ENCODE peak calls at places on chromosomes 5 and 9, in nine cellular contexts. One of them, this sample, is unnamed.

GRCh38 chr5:88109806-88110205 is 158.8 kb downstream of the TMEM161B start:
- DNase-seq in kidney epithelial cell: no peak
- DNase-seq in fibroblast of mammary gland: peak; percentile 69
- DNase-seq in BJ: no peak
- DNase-seq in GM12865: no peak
- DNase-seq in breast epithelium: no peak
- DNase-seq in body of pancreas: no peak
- DNase-seq in stomach: no peak
- DNase-seq in PC-9: no peak
- DNase-seq in this sample: no peak

GRCh38 chr5:73796164-73797141 is 170.5 kb downstream of the ARHGEF28 start:
- DNase-seq in kidney epithelial cell: peak; percentile 93
- DNase-seq in body of pancreas: peak; percentile 64
- DNase-seq in fibroblast of mammary gland: peak; percentile 97
- DNase-seq in breast epithelium: no peak
- DNase-seq in GM12865: peak; percentile 89
- DNase-seq in PC-9: no peak
- DNase-seq in BJ: peak; percentile 89
- DNase-seq in stomach: peak; percentile 60
- DNase-seq in this sample: peak; percentile 96

GRCh38 chr5:76082790-76083554 is at the start of gene SV2C:
- DNase-seq in PC-9: no peak
- DNase-seq in stomach: peak; percentile 41
- DNase-seq in fibroblast of mammary gland: no peak
- DNase-seq in kidney epithelial cell: no peak
- DNase-seq in BJ: no peak
- DNase-seq in breast epithelium: no peak
- DNase-seq in body of pancreas: no peak
- DNase-seq in GM12865: peak; percentile 30
- DNase-seq in this sample: no peak

GRCh38 chr5:40914835-40915234 is 5.5 kb downstream of the C7 start:
- DNase-seq in fibroblast of mammary gland: peak; percentile 89
- DNase-seq in GM12865: no peak
- DNase-seq in breast epithelium: no peak
- DNase-seq in kidney epithelial cell: peak; percentile 12
- DNase-seq in BJ: no peak
- DNase-seq in PC-9: no peak
- DNase-seq in stomach: no peak
- DNase-seq in body of pancreas: no peak
- DNase-seq in this sample: peak; percentile 6

GRCh38 chr5:12023614-12024241 is 119.5 kb upstream of the CTNND2 start:
- DNase-seq in breast epithelium: no peak
- DNase-seq in GM12865: peak; percentile 38
- DNase-seq in kidney epithelial cell: no peak
- DNase-seq in stomach: no peak
- DNase-seq in body of pancreas: no peak
- DNase-seq in PC-9: no peak
- DNase-seq in BJ: no peak
- DNase-seq in fibroblast of mammary gland: peak; percentile 45
- DNase-seq in this sample: peak; percentile 38

GRCh38 chr9:82021198-82021597 is 32.6 kb downstream of the SPATA31D1 start:
- DNase-seq in kidney epithelial cell: peak; percentile 94
- DNase-seq in body of pancreas: peak; percentile 56
- DNase-seq in BJ: peak; percentile 94
- DNase-seq in GM12865: no peak
- DNase-seq in fibroblast of mammary gland: peak; percentile 100
- DNase-seq in stomach: no peak
- DNase-seq in breast epithelium: no peak
- DNase-seq in PC-9: peak; percentile 26
- DNase-seq in this sample: peak; percentile 97

GRCh38 chr5:101473483-101473882 is 570.4 kb upstream of the ST8SIA4 start:
- DNase-seq in PC-9: no peak
- DNase-seq in GM12865: peak; percentile 19
- DNase-seq in body of pancreas: no peak
- DNase-seq in breast epithelium: no peak
- DNase-seq in fibroblast of mammary gland: peak; percentile 62
- DNase-seq in kidney epithelial cell: peak; percentile 16
- DNase-seq in stomach: no peak
- DNase-seq in BJ: no peak
- DNase-seq in this sample: peak; percentile 22

GRCh38 chr9:131019387-131020239 is 10.6 kb downstream of the LAMC3 start:
- DNase-seq in BJ: peak; percentile 63
- DNase-seq in PC-9: no peak
- DNase-seq in kidney epithelial cell: no peak
- DNase-seq in GM12865: no peak
- DNase-seq in fibroblast of mammary gland: peak; percentile 72
- DNase-seq in stomach: no peak
- DNase-seq in breast epithelium: no peak
- DNase-seq in body of pancreas: no peak
- DNase-seq in this sample: peak; percentile 78

GRCh38 chr5:113038714-113039113 is 62.1 kb downstream of the DCP2 start:
- DNase-seq in PC-9: peak; percentile 43
- DNase-seq in GM12865: no peak
- DNase-seq in body of pancreas: no peak
- DNase-seq in BJ: no peak
- DNase-seq in breast epithelium: no peak
- DNase-seq in kidney epithelial cell: no peak
- DNase-seq in stomach: no peak
- DNase-seq in fibroblast of mammary gland: peak; percentile 56
- DNase-seq in this sample: peak; percentile 44

GRCh38 chr9:36842560-36843530 is 191.2 kb downstream of the PAX5 start:
- DNase-seq in BJ: no peak
- DNase-seq in kidney epithelial cell: no peak
- DNase-seq in breast epithelium: no peak
- DNase-seq in PC-9: no peak
- DNase-seq in body of pancreas: no peak
- DNase-seq in stomach: no peak
- DNase-seq in GM12865: no peak
- DNase-seq in fibroblast of mammary gland: no peak
- DNase-seq in this sample: no peak

GRCh38 chr9:96618209-96619108 is 1.2 kb downstream of the CDC14B start:
- DNase-seq in GM12865: no peak
- DNase-seq in breast epithelium: no peak
- DNase-seq in kidney epithelial cell: no peak
- DNase-seq in PC-9: peak; percentile 37
- DNase-seq in body of pancreas: peak; percentile 52
- DNase-seq in fibroblast of mammary gland: peak; percentile 53
- DNase-seq in stomach: peak; percentile 52
- DNase-seq in BJ: no peak
- DNase-seq in this sample: peak; percentile 66

GRCh38 chr9:121285835-121286687 is 18.1 kb downstream of the GSN start:
- DNase-seq in body of pancreas: peak; percentile 58
- DNase-seq in GM12865: no peak
- DNase-seq in fibroblast of mammary gland: peak; percentile 71
- DNase-seq in stomach: peak; percentile 44
- DNase-seq in breast epithelium: no peak
- DNase-seq in BJ: no peak
- DNase-seq in kidney epithelial cell: no peak
- DNase-seq in PC-9: peak; percentile 54
- DNase-seq in this sample: peak; percentile 70

GRCh38 chr5:72920690-72921089 is 35.2 kb upstream of the FCHO2 start:
- DNase-seq in PC-9: no peak
- DNase-seq in breast epithelium: no peak
- DNase-seq in stomach: no peak
- DNase-seq in kidney epithelial cell: no peak
- DNase-seq in GM12865: no peak
- DNase-seq in BJ: no peak
- DNase-seq in body of pancreas: no peak
- DNase-seq in fibroblast of mammary gland: peak; percentile 42
- DNase-seq in this sample: peak; percentile 55

GRCh38 chr9:113957778-113958430 is 81.8 kb downstream of the ZNF618 start:
- DNase-seq in kidney epithelial cell: peak; percentile 53
- DNase-seq in breast epithelium: no peak
- DNase-seq in body of pancreas: no peak
- DNase-seq in stomach: no peak
- DNase-seq in GM12865: no peak
- DNase-seq in fibroblast of mammary gland: peak; percentile 92
- DNase-seq in PC-9: no peak
- DNase-seq in BJ: peak; percentile 80
- DNase-seq in this sample: peak; percentile 78
- H3K4me3 ChIP-seq in kidney epithelial cell: no peak overlapping the region
- H3K4me3 ChIP-seq in breast epithelium: no peak overlapping the region
- H3K4me3 ChIP-seq in body of pancreas: no peak overlapping the region
- H3K4me3 ChIP-seq in stomach: no peak overlapping the region
- H3K4me3 ChIP-seq in GM12865: no peak overlapping the region
- H3K4me3 ChIP-seq in fibroblast of mammary gland: no peak overlapping the region
- H3K4me3 ChIP-seq in PC-9: no peak overlapping the region
- H3K4me3 ChIP-seq in BJ: no peak overlapping the region
- H3K4me3 ChIP-seq in this sample: peak overlapping the region; percentile 11

DNA sequence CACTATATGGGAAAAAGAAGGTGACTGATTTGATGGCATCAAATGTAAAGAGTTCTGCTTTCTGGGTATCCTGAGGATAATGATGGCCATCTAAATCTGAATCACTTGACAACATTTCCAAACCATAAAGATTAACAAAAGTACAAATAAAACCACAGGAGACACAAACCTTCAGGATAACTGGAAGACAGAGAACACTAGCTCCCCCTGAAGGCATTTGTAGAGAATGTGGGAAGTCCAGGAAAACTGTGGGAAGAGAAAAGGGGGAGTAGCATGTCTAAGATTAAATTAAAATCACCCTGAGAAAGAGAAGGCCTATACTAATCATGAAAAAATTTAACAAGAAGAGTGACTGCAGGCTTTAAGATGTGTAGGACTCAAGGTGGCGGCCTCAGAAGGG is 116.2 kb downstream of the PRELID2 start:
- DNase-seq in GM12865: no peak
- DNase-seq in BJ: peak; percentile 9
- DNase-seq in fibroblast of mammary gland: peak; percentile 48
- DNase-seq in stomach: no peak
- DNase-seq in breast epithelium: no peak
- DNase-seq in kidney epithelial cell: no peak
- DNase-seq in PC-9: no peak
- DNase-seq in body of pancreas: no peak
- DNase-seq in this sample: no peak
- TF ChIP-seq CTCF in GM12865: no peak
- TF ChIP-seq CTCF in BJ: peak; percentile 72
- TF ChIP-seq CTCF in fibroblast of mammary gland: peak; percentile 66
- TF ChIP-seq CTCF in stomach: peak; percentile 5
- TF ChIP-seq CTCF in breast epithelium: no peak
- TF ChIP-seq CTCF in kidney epithelial cell: peak; percentile 68
- TF ChIP-seq CTCF in PC-9: peak; percentile 55
- TF ChIP-seq CTCF in body of pancreas: peak; percentile 6
- TF ChIP-seq CTCF in this sample: peak; percentile 66

GRCh38 chr9:137295313-137296213 is 6.5 kb downstream of the NRARP start:
- DNase-seq in GM12865: peak; percentile 41
- DNase-seq in kidney epithelial cell: no peak
- DNase-seq in PC-9: peak; percentile 77
- DNase-seq in stomach: peak; percentile 57
- DNase-seq in fibroblast of mammary gland: no peak
- DNase-seq in body of pancreas: peak; percentile 46
- DNase-seq in breast epithelium: no peak
- DNase-seq in BJ: no peak
- DNase-seq in this sample: no peak
- H3K4me3 ChIP-seq in GM12865: no peak overlapping the region
- H3K4me3 ChIP-seq in kidney epithelial cell: no peak overlapping the region
- H3K4me3 ChIP-seq in PC-9: peak overlapping the region; percentile 50
- H3K4me3 ChIP-seq in stomach: peak overlapping the region; percentile 47
- H3K4me3 ChIP-seq in fibroblast of mammary gland: no peak overlapping the region
- H3K4me3 ChIP-seq in body of pancreas: no peak overlapping the region
- H3K4me3 ChIP-seq in breast epithelium: peak overlapping the region; percentile 16
- H3K4me3 ChIP-seq in BJ: peak overlapping the region; percentile 13
- H3K4me3 ChIP-seq in this sample: no peak overlapping the region

GRCh38 chr5:54765327-54765726 is 220.1 kb downstream of the ESM1 start:
- DNase-seq in kidney epithelial cell: no peak
- DNase-seq in GM12865: no peak
- DNase-seq in body of pancreas: no peak
- DNase-seq in stomach: no peak
- DNase-seq in PC-9: no peak
- DNase-seq in BJ: no peak
- DNase-seq in fibroblast of mammary gland: no peak
- DNase-seq in breast epithelium: no peak
- DNase-seq in this sample: no peak

GRCh38 chr5:54769746-54770145 is 215.6 kb downstream of the ESM1 start:
- DNase-seq in GM12865: no peak
- DNase-seq in PC-9: no peak
- DNase-seq in body of pancreas: no peak
- DNase-seq in breast epithelium: no peak
- DNase-seq in stomach: no peak
- DNase-seq in fibroblast of mammary gland: no peak
- DNase-seq in BJ: no peak
- DNase-seq in kidney epithelial cell: no peak
- DNase-seq in this sample: no peak

GRCh38 chr5:54772232-54773168 is 212.9 kb downstream of the ESM1 start:
- DNase-seq in BJ: no peak
- DNase-seq in PC-9: no peak
- DNase-seq in stomach: no peak
- DNase-seq in breast epithelium: no peak
- DNase-seq in body of pancreas: no peak
- DNase-seq in fibroblast of mammary gland: no peak
- DNase-seq in kidney epithelial cell: no peak
- DNase-seq in GM12865: no peak
- DNase-seq in this sample: no peak

GRCh38 chr5:54766748-54767147 is 218.6 kb downstream of the ESM1 start:
- DNase-seq in fibroblast of mammary gland: no peak
- DNase-seq in kidney epithelial cell: no peak
- DNase-seq in BJ: no peak
- DNase-seq in breast epithelium: no peak
- DNase-seq in stomach: no peak
- DNase-seq in body of pancreas: no peak
- DNase-seq in GM12865: no peak
- DNase-seq in PC-9: no peak
- DNase-seq in this sample: no peak

GRCh38 chr5:54769072-54769471 is 216.3 kb downstream of the ESM1 start:
- DNase-seq in body of pancreas: no peak
- DNase-seq in GM12865: no peak
- DNase-seq in PC-9: no peak
- DNase-seq in BJ: no peak
- DNase-seq in breast epithelium: no peak
- DNase-seq in kidney epithelial cell: no peak
- DNase-seq in stomach: no peak
- DNase-seq in fibroblast of mammary gland: no peak
- DNase-seq in this sample: no peak
- TF ChIP-seq CTCF in body of pancreas: no peak
- TF ChIP-seq CTCF in GM12865: no peak
- TF ChIP-seq CTCF in PC-9: peak; percentile 16
- TF ChIP-seq CTCF in BJ: no peak
- TF ChIP-seq CTCF in breast epithelium: no peak
- TF ChIP-seq CTCF in kidney epithelial cell: no peak
- TF ChIP-seq CTCF in stomach: peak; percentile 18
- TF ChIP-seq CTCF in fibroblast of mammary gland: no peak
- TF ChIP-seq CTCF in this sample: no peak

GRCh38 chr9:74056023-74056422 is 441.1 kb upstream of the RORB start:
- DNase-seq in GM12865: no peak
- DNase-seq in PC-9: no peak
- DNase-seq in BJ: no peak
- DNase-seq in fibroblast of mammary gland: no peak
- DNase-seq in kidney epithelial cell: no peak
- DNase-seq in breast epithelium: no peak
- DNase-seq in body of pancreas: no peak
- DNase-seq in stomach: no peak
- DNase-seq in this sample: no peak
- H3K4me3 ChIP-seq in GM12865: no peak overlapping the region
- H3K4me3 ChIP-seq in PC-9: no peak overlapping the region
- H3K4me3 ChIP-seq in BJ: no peak overlapping the region
- H3K4me3 ChIP-seq in fibroblast of mammary gland: no peak overlapping the region
- H3K4me3 ChIP-seq in kidney epithelial cell: no peak overlapping the region
- H3K4me3 ChIP-seq in breast epithelium: no peak overlapping the region
- H3K4me3 ChIP-seq in body of pancreas: no peak overlapping the region
- H3K4me3 ChIP-seq in stomach: no peak overlapping the region
- H3K4me3 ChIP-seq in this sample: no peak overlapping the region